ENCODE peak calls at places on chromosome 21, in six cellular contexts. B, R, H, D, Y and P are unnamed samples.

GRCh38 chr21:34630536-34631143 is 15.7 kb upstream of the RCAN1 start:
- DNase-seq in R (no peak), H (peak; percentile 61), D (peak; percentile 60), Y (no peak), B (peak; percentile 52), P (no peak)

GRCh38 chr21:26686278-26686677 is 113.2 kb upstream of the CYYR1 start:
- DNase-seq in R (peak; percentile 69), H (peak; percentile 9), B (no peak), D (peak; percentile 44), Y (no peak), P (no peak)

GRCh38 chr21:38853421-38853919 is 47.7 kb downstream of the ETS2 start:
- DNase-seq in H (peak; percentile 90), R (no peak), D (peak; percentile 96), B (no peak), Y (peak; percentile 37), P (peak; percentile 97)

GRCh38 chr21:45521241-45521640 is 21.0 kb downstream of the SLC19A1 start:
- DNase-seq in B (no peak), Y (no peak), D (no peak), R (no peak), H (no peak), P (no peak)

GRCh38 chr21:45811136-45811535 is 167.6 kb downstream of the PCBP3 start:
- DNase-seq in R (no peak), H (no peak), D (no peak), Y (no peak), B (no peak), P (no peak)

GRCh38 chr21:45985471-45986315 is 4.1 kb downstream of the COL6A1 start:
- DNase-seq in Y (no peak), H (no peak), D (no peak), R (no peak), B (no peak), P (no peak)

GRCh38 chr21:34836103-34836932 is 167.5 kb downstream of the CLIC6 start:
- DNase-seq in D (peak; percentile 100), Y (no peak), B (no peak), R (no peak), H (peak; percentile 100), P (peak; percentile 99)

GRCh38 chr21:29130234-29130993 is at the start of gene MAP3K7CL:
- DNase-seq in Y (no peak), R (no peak), B (no peak), H (peak; percentile 99), D (peak; percentile 100), P (peak; percentile 88)

GRCh38 chr21:17371470-17371869 is 141.4 kb upstream of the CXADR start:
- DNase-seq in H (peak; percentile 64), B (no peak), D (peak; percentile 74), R (no peak), Y (no peak), P (no peak)

GRCh38 chr21:38955495-38955894 is 149.8 kb downstream of the ETS2 start:
- DNase-seq in Y (no peak), D (peak; percentile 77), B (no peak), H (peak; percentile 59), R (no peak), P (no peak)

GRCh38 chr21:39388811-39389155 is 39.9 kb upstream of the HMGN1 start:
- DNase-seq in D (no peak), H (no peak), R (no peak), Y (no peak), B (no peak), P (no peak)

GRCh38 chr21:45603481-45603880 is 40.0 kb upstream of the PCBP3 start:
- DNase-seq in B (no peak), D (no peak), R (no peak), Y (no peak), H (no peak), P (no peak)

GRCh38 chr21:39153373-39153772 is 29.9 kb downstream of the PSMG1 start:
- DNase-seq in R (no peak), H (no peak), B (no peak), Y (no peak), D (no peak), P (no peak)

GRCh38 chr21:38349111-38349746 is 92.4 kb downstream of the KCNJ15 start:
- DNase-seq in D (peak; percentile 6), B (no peak), R (no peak), Y (no peak), H (no peak), P (no peak)

GRCh38 chr21:45351526-45352275 is 53.3 kb upstream of the COL18A1 start:
- DNase-seq in Y (no peak), H (no peak), R (no peak), B (no peak), D (peak; percentile 27), P (no peak)

GRCh38 chr21:43665879-43666278 is 6.5 kb downstream of the RRP1B start:
- DNase-seq in D (no peak), Y (no peak), H (no peak), R (no peak), B (no peak), P (no peak)
- H4K91ac ChIP-seq in D (no peak overlapping the region), Y (no peak overlapping the region), H (no peak overlapping the region), R (no peak overlapping the region), B (no peak overlapping the region), P (no peak overlapping the region)

GRCh38 chr21:32612999-32613337 is 791 bp upstream of the CFAP298 start:
- DNase-seq in Y (no peak), H (no peak), R (no peak), B (no peak), D (no peak), P (no peak)
- H3K18ac ChIP-seq in Y (no peak overlapping the region), H (peak overlapping the region; percentile 98), R (peak overlapping the region; percentile 56), B (peak overlapping the region; percentile 98), D (peak overlapping the region; percentile 58), P (peak overlapping the region; percentile 76)

GRCh38 chr21:35971824-35972223 is 88.5 kb downstream of the SETD4 start:
- DNase-seq in Y (no peak), R (no peak), D (no peak), H (no peak), B (no peak), P (no peak)

GRCh38 chr21:35976481-35976880 is 83.8 kb downstream of the SETD4 start:
- DNase-seq in R (no peak), B (no peak), D (no peak), H (no peak), Y (no peak), P (no peak)

GRCh38 chr21:35969281-35969680 is 91.0 kb downstream of the SETD4 start:
- DNase-seq in D (no peak), R (no peak), B (no peak), Y (no peak), H (no peak), P (no peak)

GRCh38 chr21:35976929-35977328 is 83.4 kb downstream of the SETD4 start:
- DNase-seq in R (no peak), Y (no peak), B (no peak), D (no peak), H (no peak), P (no peak)

GRCh38 chr21:35974801-35975200 is 85.5 kb downstream of the SETD4 start:
- DNase-seq in H (no peak), B (no peak), R (no peak), D (peak; percentile 28), Y (no peak), P (no peak)
- H3K14ac ChIP-seq in H (no peak overlapping the region), B (no peak overlapping the region), R (no peak overlapping the region), D (no peak overlapping the region), Y (no peak overlapping the region), P (no peak overlapping the region)

GRCh38 chr21:42455754-42456440 is 40.1 kb downstream of the RSPH1 start:
- DNase-seq in D (no peak), H (no peak), R (no peak), B (no peak), Y (no peak), P (no peak)
- H4K91ac ChIP-seq in D (no peak overlapping the region), H (no peak overlapping the region), R (no peak overlapping the region), B (no peak overlapping the region), Y (no peak overlapping the region), P (no peak overlapping the region)

GRCh38 chr21:16279658-16280581 is 550.1 kb downstream of the USP25 start:
- DNase-seq in Y (peak; percentile 49), D (peak; percentile 10), H (peak; percentile 37), B (peak; percentile 75), R (no peak), P (no peak)

GRCh38 chr21:16285646-16286223 is 556.0 kb downstream of the USP25 start:
- DNase-seq in H (no peak), Y (no peak), D (no peak), R (no peak), B (no peak), P (no peak)

GRCh38 chr21:16280731-16281130 is 550.9 kb downstream of the USP25 start:
- DNase-seq in R (no peak), D (no peak), H (peak; percentile 15), B (no peak), Y (no peak), P (no peak)
- H3K18ac ChIP-seq in R (no peak overlapping the region), D (no peak overlapping the region), H (no peak overlapping the region), B (no peak overlapping the region), Y (no peak overlapping the region), P (no peak overlapping the region)

DNA sequence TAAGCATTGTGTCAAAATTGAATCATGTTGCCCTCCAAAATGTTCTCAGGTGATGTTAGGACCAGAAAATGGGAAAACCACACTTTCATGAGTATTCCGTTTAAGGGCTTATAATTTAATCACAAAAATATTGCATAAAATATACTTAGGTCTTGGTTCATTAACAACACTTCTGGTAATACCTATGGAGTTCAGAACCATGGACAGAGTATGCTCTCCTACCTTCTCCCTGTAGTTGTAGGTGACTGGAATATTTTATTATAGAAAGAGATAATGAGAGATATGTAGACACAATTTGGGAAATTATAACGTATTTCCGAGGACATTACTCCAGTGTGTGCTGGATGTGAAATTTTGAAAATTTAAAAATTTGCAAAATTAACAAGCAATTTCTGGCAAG is 232.5 kb downstream of the NCAM2 start:
- DNase-seq in B (no peak), H (no peak), R (no peak), Y (no peak), D (peak; percentile 24), P (no peak)
- H3K14ac ChIP-seq in B (no peak overlapping the region), H (no peak overlapping the region), R (no peak overlapping the region), Y (no peak overlapping the region), D (no peak overlapping the region), P (no peak overlapping the region)

GRCh38 chr21:14955936-14956520 is 108.8 kb downstream of the NRIP1 start:
- DNase-seq in R (no peak), Y (no peak), B (no peak), D (no peak), H (no peak), P (peak; percentile 83)
- H4K91ac ChIP-seq in R (no peak overlapping the region), Y (no peak overlapping the region), B (no peak overlapping the region), D (peak overlapping the region; percentile 86), H (no peak overlapping the region), P (no peak overlapping the region)